ENCODE peak calls at places on chromosomes 11 and 22, in five cellular contexts. One of them, this sample, is unnamed.

GRCh38 chr22:23357028-23357427 is 176.7 kb downstream of the BCR start:
- DNase-seq in psoas muscle: no peak
- DNase-seq in IMR-90: no peak
- DNase-seq in glutamatergic neuron: no peak
- DNase-seq in astrocyte of the spinal cord: no peak
- DNase-seq in this sample: no peak

GRCh38 chr11:134024420-134025085 is 44.3 kb upstream of the JAM3 start:
- DNase-seq in astrocyte of the spinal cord: no peak
- DNase-seq in IMR-90: peak; percentile 36
- DNase-seq in psoas muscle: no peak
- DNase-seq in glutamatergic neuron: no peak
- DNase-seq in this sample: no peak

GRCh38 chr22:27905638-27906037 is 13.4 kb downstream of the PITPNB start:
- DNase-seq in astrocyte of the spinal cord: no peak
- DNase-seq in glutamatergic neuron: no peak
- DNase-seq in IMR-90: no peak
- DNase-seq in psoas muscle: no peak
- DNase-seq in this sample: no peak

GRCh38 chr11:70544067-70544773 is 145.9 kb downstream of the CTTN start:
- DNase-seq in IMR-90: no peak
- DNase-seq in glutamatergic neuron: no peak
- DNase-seq in astrocyte of the spinal cord: no peak
- DNase-seq in psoas muscle: no peak
- DNase-seq in this sample: no peak

GRCh38 chr11:36840378-36840777 is 242.3 kb upstream of the RAG2 start:
- DNase-seq in IMR-90: no peak
- DNase-seq in glutamatergic neuron: no peak
- DNase-seq in astrocyte of the spinal cord: no peak
- DNase-seq in psoas muscle: no peak
- DNase-seq in this sample: no peak

GRCh38 chr11:12864316-12865156 is 144.6 kb upstream of the RASSF10 start:
- DNase-seq in glutamatergic neuron: no peak
- DNase-seq in IMR-90: peak; percentile 96
- DNase-seq in psoas muscle: no peak
- DNase-seq in astrocyte of the spinal cord: peak; percentile 89
- DNase-seq in this sample: peak; percentile 90

GRCh38 chr22:29907753-29908515 is 25.0 kb downstream of the MTMR3 start:
- DNase-seq in IMR-90: peak; percentile 99
- DNase-seq in psoas muscle: peak; percentile 78
- DNase-seq in astrocyte of the spinal cord: peak; percentile 97
- DNase-seq in glutamatergic neuron: no peak
- DNase-seq in this sample: no peak

GRCh38 chr22:39449708-39450107 is 7.1 kb upstream of the MGAT3 start:
- DNase-seq in psoas muscle: no peak
- DNase-seq in IMR-90: no peak
- DNase-seq in astrocyte of the spinal cord: no peak
- DNase-seq in glutamatergic neuron: no peak
- DNase-seq in this sample: no peak

GRCh38 chr11:108497317-108498045 is 703 bp downstream of the POGLUT3 start:
- DNase-seq in astrocyte of the spinal cord: peak; percentile 99
- DNase-seq in psoas muscle: peak; percentile 89
- DNase-seq in glutamatergic neuron: peak; percentile 50
- DNase-seq in IMR-90: peak; percentile 100
- DNase-seq in this sample: peak; percentile 94

GRCh38 chr11:3123316-3123715 is 41.8 kb downstream of the OSBPL5 start:
- DNase-seq in glutamatergic neuron: no peak
- DNase-seq in astrocyte of the spinal cord: no peak
- DNase-seq in IMR-90: no peak
- DNase-seq in psoas muscle: peak; percentile 79
- DNase-seq in this sample: no peak

GRCh38 chr11:70068950-70069349 is 9.2 kb upstream of the ANO1 start:
- DNase-seq in IMR-90: no peak
- DNase-seq in psoas muscle: no peak
- DNase-seq in astrocyte of the spinal cord: no peak
- DNase-seq in glutamatergic neuron: no peak
- DNase-seq in this sample: no peak

GRCh38 chr22:40156001-40156516 is 21.7 kb upstream of the TNRC6B start:
- DNase-seq in IMR-90: peak; percentile 85
- DNase-seq in psoas muscle: peak; percentile 21
- DNase-seq in glutamatergic neuron: no peak
- DNase-seq in astrocyte of the spinal cord: peak; percentile 61
- DNase-seq in this sample: peak; percentile 68

GRCh38 chr11:36490026-36490806 is 19.9 kb downstream of the TRAF6 start:
- DNase-seq in IMR-90: no peak
- DNase-seq in glutamatergic neuron: no peak
- DNase-seq in astrocyte of the spinal cord: no peak
- DNase-seq in psoas muscle: no peak
- DNase-seq in this sample: no peak

GRCh38 chr11:70233511-70233919 is 30.4 kb downstream of the FADD start:
- DNase-seq in psoas muscle: no peak
- DNase-seq in astrocyte of the spinal cord: peak; percentile 86
- DNase-seq in IMR-90: peak; percentile 91
- DNase-seq in glutamatergic neuron: no peak
- DNase-seq in this sample: no peak

GRCh38 chr11:71114124-71114851 is 138.1 kb downstream of the SHANK2 start:
- DNase-seq in glutamatergic neuron: no peak
- DNase-seq in IMR-90: no peak
- DNase-seq in astrocyte of the spinal cord: no peak
- DNase-seq in psoas muscle: no peak
- DNase-seq in this sample: no peak

GRCh38 chr22:24187731-24188644 is 6.7 kb downstream of the SUSD2 start:
- DNase-seq in psoas muscle: peak; percentile 14
- DNase-seq in glutamatergic neuron: no peak
- DNase-seq in IMR-90: no peak
- DNase-seq in astrocyte of the spinal cord: no peak
- DNase-seq in this sample: no peak

GRCh38 chr11:108601150-108601549 is 7.6 kb upstream of the EXPH5 start:
- DNase-seq in glutamatergic neuron: no peak
- DNase-seq in IMR-90: peak; percentile 24
- DNase-seq in astrocyte of the spinal cord: peak; percentile 7
- DNase-seq in psoas muscle: no peak
- DNase-seq in this sample: no peak

GRCh38 chr11:72012897-72013721 is 14.4 kb downstream of the IL18BP start:
- DNase-seq in psoas muscle: peak; percentile 76
- DNase-seq in glutamatergic neuron: no peak
- DNase-seq in IMR-90: peak; percentile 17
- DNase-seq in astrocyte of the spinal cord: peak; percentile 94
- DNase-seq in this sample: no peak

GRCh38 chr11:16902979-16903378 is 111.2 kb downstream of the PLEKHA7 start:
- DNase-seq in astrocyte of the spinal cord: no peak
- DNase-seq in IMR-90: no peak
- DNase-seq in glutamatergic neuron: no peak
- DNase-seq in psoas muscle: no peak
- DNase-seq in this sample: no peak

GRCh38 chr11:61891331-61892084 is at the start of gene FADS3:
- DNase-seq in psoas muscle: peak; percentile 92
- DNase-seq in glutamatergic neuron: peak; percentile 79
- DNase-seq in astrocyte of the spinal cord: peak; percentile 76
- DNase-seq in IMR-90: peak; percentile 69
- DNase-seq in this sample: peak; percentile 96

GRCh38 chr22:31248138-31248745 is 36.1 kb downstream of the LIMK2 start:
- DNase-seq in astrocyte of the spinal cord: peak; percentile 94
- DNase-seq in psoas muscle: peak; percentile 77
- DNase-seq in IMR-90: peak; percentile 94
- DNase-seq in glutamatergic neuron: peak; percentile 72
- DNase-seq in this sample: peak; percentile 95

GRCh38 chr22:19785461-19786263 is 25.1 kb downstream of the TBX1 start:
- DNase-seq in psoas muscle: no peak
- DNase-seq in astrocyte of the spinal cord: no peak
- DNase-seq in IMR-90: no peak
- DNase-seq in glutamatergic neuron: no peak
- DNase-seq in this sample: no peak

GRCh38 chr11:35873721-35874120 is 70.1 kb upstream of the LDLRAD3 start:
- DNase-seq in IMR-90: no peak
- DNase-seq in glutamatergic neuron: no peak
- DNase-seq in astrocyte of the spinal cord: no peak
- DNase-seq in psoas muscle: no peak
- DNase-seq in this sample: no peak

GRCh38 chr11:125201525-125202121 is 37.1 kb downstream of the PKNOX2 start:
- DNase-seq in psoas muscle: peak; percentile 29
- DNase-seq in IMR-90: peak; percentile 7
- DNase-seq in astrocyte of the spinal cord: no peak
- DNase-seq in glutamatergic neuron: no peak
- DNase-seq in this sample: no peak

GRCh38 chr11:59629996-59630395 is 14.4 kb upstream of the OSBP start:
- DNase-seq in astrocyte of the spinal cord: no peak
- DNase-seq in psoas muscle: no peak
- DNase-seq in IMR-90: no peak
- DNase-seq in glutamatergic neuron: no peak
- DNase-seq in this sample: no peak

GRCh38 chr22:30887861-30888260 is 80.7 kb downstream of the MORC2 start:
- DNase-seq in psoas muscle: no peak
- DNase-seq in IMR-90: no peak
- DNase-seq in astrocyte of the spinal cord: no peak
- DNase-seq in glutamatergic neuron: no peak
- DNase-seq in this sample: no peak

GRCh38 chr11:64391839-64392238 is 32.9 kb downstream of the RPS6KA4 start:
- DNase-seq in glutamatergic neuron: no peak
- DNase-seq in astrocyte of the spinal cord: no peak
- DNase-seq in psoas muscle: no peak
- DNase-seq in IMR-90: no peak
- DNase-seq in this sample: no peak

GRCh38 chr11:37286890-37287289 is 688.9 kb upstream of the RAG2 start:
- DNase-seq in astrocyte of the spinal cord: no peak
- DNase-seq in IMR-90: no peak
- DNase-seq in psoas muscle: no peak
- DNase-seq in glutamatergic neuron: no peak
- DNase-seq in this sample: no peak

GRCh38 chr11:94961255-94961654 is 12.1 kb downstream of the CWC15 start:
- DNase-seq in IMR-90: no peak
- DNase-seq in glutamatergic neuron: no peak
- DNase-seq in psoas muscle: no peak
- DNase-seq in astrocyte of the spinal cord: no peak
- DNase-seq in this sample: no peak

DNA sequence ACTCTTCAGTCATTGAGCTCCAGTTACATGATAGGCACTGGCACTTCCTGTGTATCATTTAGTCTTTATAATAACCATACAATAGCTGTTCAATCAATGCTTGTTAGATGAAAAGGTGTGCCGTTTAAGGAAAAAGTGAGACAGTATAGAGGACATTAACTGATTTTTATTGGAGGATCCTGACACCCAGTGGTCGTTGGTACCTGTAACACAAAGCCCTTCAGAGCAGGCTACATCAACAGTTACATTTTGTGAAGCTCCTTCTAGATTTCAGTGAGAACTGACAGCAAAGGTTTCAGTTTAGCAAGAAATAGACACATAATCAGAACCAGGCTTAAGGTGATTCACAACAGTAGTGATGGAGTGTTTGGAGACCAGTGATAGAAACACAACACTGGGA is 44.2 kb downstream of the CCDC81 start:
- DNase-seq in glutamatergic neuron: no peak
- DNase-seq in IMR-90: peak; percentile 28
- DNase-seq in psoas muscle: no peak
- DNase-seq in astrocyte of the spinal cord: peak; percentile 34
- DNase-seq in this sample: no peak
- TF ChIP-seq CTCF in glutamatergic neuron: no peak
- TF ChIP-seq CTCF in IMR-90: peak; percentile 35
- TF ChIP-seq CTCF in psoas muscle: peak; percentile 11
- TF ChIP-seq CTCF in astrocyte of the spinal cord: peak; percentile 27
- TF ChIP-seq CTCF in this sample: peak; percentile 71

GRCh38 chr11:120564573-120565301 is 53.2 kb downstream of the GRIK4 start:
- DNase-seq in psoas muscle: peak; percentile 61
- DNase-seq in IMR-90: peak; percentile 75
- DNase-seq in glutamatergic neuron: peak; percentile 82
- DNase-seq in astrocyte of the spinal cord: peak; percentile 25
- DNase-seq in this sample: peak; percentile 80
- TF ChIP-seq CTCF in psoas muscle: no peak
- TF ChIP-seq CTCF in IMR-90: peak; percentile 40
- TF ChIP-seq CTCF in glutamatergic neuron: peak; percentile 22
- TF ChIP-seq CTCF in astrocyte of the spinal cord: peak; percentile 35
- TF ChIP-seq CTCF in this sample: peak; percentile 20

DNA sequence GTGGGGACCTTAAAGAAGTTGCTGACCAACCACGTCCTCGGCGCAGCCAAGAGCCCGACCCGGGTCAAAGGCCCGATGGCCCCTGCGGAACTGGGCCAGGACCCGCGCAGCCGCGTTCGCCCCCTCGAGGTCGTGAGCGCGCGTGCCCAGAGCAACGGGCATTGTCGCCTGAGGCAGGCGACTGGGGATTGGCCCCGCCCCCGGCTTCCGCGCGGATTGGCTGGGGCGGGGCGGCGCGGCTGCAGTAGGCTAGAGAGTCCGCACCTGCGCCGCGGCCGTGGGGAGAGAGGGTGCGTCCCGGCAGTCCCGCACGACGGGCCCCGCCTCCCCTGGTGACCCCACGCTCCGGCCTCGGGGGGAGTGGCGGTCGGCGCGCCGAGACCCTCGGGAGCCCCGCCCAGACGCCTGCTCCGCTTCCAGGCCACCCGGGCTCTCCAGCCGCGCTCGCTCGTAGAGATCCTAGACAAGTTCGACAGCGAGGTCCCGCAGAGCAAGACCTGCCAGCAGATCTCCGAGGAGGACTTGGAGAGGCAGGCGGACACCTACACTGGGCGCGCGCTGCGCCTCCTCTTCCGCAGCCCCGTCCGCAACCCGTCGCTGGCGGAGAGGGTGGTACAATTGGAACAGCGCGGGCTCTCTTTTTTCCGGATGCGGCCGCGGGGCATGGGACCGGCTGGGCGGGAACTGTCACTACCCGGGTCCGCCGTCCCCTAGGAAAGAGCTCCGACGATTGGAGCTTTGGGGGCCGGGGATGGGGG is 8.3 kb upstream of the PPIL2 start:
- DNase-seq in astrocyte of the spinal cord: peak; percentile 49
- DNase-seq in glutamatergic neuron: peak; percentile 84
- DNase-seq in psoas muscle: peak; percentile 73
- DNase-seq in IMR-90: peak; percentile 8
- DNase-seq in this sample: peak; percentile 91
- TF ChIP-seq CTCF in astrocyte of the spinal cord: no peak
- TF ChIP-seq CTCF in glutamatergic neuron: peak; percentile 21
- TF ChIP-seq CTCF in psoas muscle: peak; percentile 15
- TF ChIP-seq CTCF in IMR-90: no peak
- TF ChIP-seq CTCF in this sample: peak; percentile 45

DNA sequence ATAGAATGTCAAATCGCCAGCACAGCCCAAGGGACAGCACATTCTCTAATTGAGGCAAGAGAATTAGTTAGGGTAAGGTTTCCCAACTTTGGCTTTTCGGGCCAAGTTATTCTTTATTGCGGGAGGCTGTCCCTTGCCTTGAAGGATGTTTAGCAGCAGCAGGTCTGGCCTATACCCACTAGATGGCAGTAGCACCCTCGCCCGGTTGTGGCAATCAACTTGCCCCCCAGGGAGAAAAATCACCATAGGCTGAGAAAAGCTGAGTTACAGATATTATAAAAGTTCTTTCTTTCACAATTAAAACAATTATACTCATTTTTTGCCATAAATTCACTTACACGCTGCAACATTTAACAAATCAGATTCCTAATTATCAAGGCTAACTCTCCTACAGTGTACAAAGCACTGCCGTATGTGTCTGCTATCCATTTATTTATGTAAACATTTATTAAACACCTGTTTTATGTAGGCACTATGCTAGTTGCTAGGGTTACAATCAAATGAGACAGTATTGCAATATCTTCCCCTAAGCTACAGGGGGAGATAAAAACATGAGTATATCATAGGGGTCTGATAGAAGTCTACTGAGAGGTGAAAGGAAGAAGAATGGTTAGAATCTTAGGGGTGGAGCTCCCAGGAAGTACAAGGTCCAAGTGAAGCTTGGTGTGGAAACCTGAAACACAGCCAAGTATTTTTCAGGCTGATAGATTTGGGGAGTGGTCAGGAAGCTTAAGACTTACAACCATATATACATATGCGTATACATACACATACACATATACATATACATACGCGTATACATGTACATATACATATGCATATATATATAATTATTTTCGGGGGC is 452.3 kb downstream of the RAB38 start:
- DNase-seq in glutamatergic neuron: peak; percentile 49
- DNase-seq in astrocyte of the spinal cord: no peak
- DNase-seq in IMR-90: peak; percentile 2
- DNase-seq in psoas muscle: no peak
- DNase-seq in this sample: peak; percentile 75
- TF ChIP-seq CTCF in glutamatergic neuron: peak; percentile 67
- TF ChIP-seq CTCF in astrocyte of the spinal cord: peak; percentile 74
- TF ChIP-seq CTCF in IMR-90: peak; percentile 51
- TF ChIP-seq CTCF in psoas muscle: peak; percentile 56
- TF ChIP-seq CTCF in this sample: peak; percentile 90